ENCODE peak calls at places on chromosome 12, in five cellular contexts. One of them, this sample, is unnamed.

GRCh38 chr12:69676257-69677012 is 22.7 kb downstream of the BEST3 start:
- DNase-seq in A549: no peak
- DNase-seq in K562: no peak
- DNase-seq in HepG2: no peak
- DNase-seq in GM12878: no peak
- DNase-seq in this sample: no peak

GRCh38 chr12:95240556-95240955 is 22.9 kb downstream of the VEZT start:
- DNase-seq in A549: no peak
- DNase-seq in K562: no peak
- DNase-seq in HepG2: no peak
- DNase-seq in GM12878: no peak
- DNase-seq in this sample: no peak

GRCh38 chr12:27555928-27556778 is 32.1 kb downstream of the PPFIBP1 start:
- DNase-seq in A549: no peak
- DNase-seq in K562: no peak
- DNase-seq in HepG2: no peak
- DNase-seq in GM12878: no peak
- DNase-seq in this sample: no peak

GRCh38 chr12:3168223-3168770 is 91.1 kb downstream of the TSPAN9 start:
- DNase-seq in A549: no peak
- DNase-seq in K562: no peak
- DNase-seq in HepG2: no peak
- DNase-seq in GM12878: no peak
- DNase-seq in this sample: no peak

GRCh38 chr12:55068416-55069010 is 48.7 kb downstream of the NEUROD4 start:
- DNase-seq in A549: peak; percentile 68
- DNase-seq in K562: peak; percentile 69
- DNase-seq in HepG2: peak; percentile 30
- DNase-seq in GM12878: no peak
- DNase-seq in this sample: peak; percentile 47

GRCh38 chr12:103588680-103589079 is 1.6 kb downstream of the STAB2 start:
- DNase-seq in A549: no peak
- DNase-seq in K562: no peak
- DNase-seq in HepG2: no peak
- DNase-seq in GM12878: no peak
- DNase-seq in this sample: no peak

GRCh38 chr12:53676715-53677611 is 1.1 kb upstream of the ATP5MC2 start:
- DNase-seq in A549: no peak
- DNase-seq in K562: no peak
- DNase-seq in HepG2: no peak
- DNase-seq in GM12878: no peak
- DNase-seq in this sample: peak; percentile 69

GRCh38 chr12:109822951-109823411 is 10.2 kb downstream of the TRPV4 start:
- DNase-seq in A549: peak; percentile 43
- DNase-seq in K562: no peak
- DNase-seq in HepG2: peak; percentile 73
- DNase-seq in GM12878: no peak
- DNase-seq in this sample: no peak

GRCh38 chr12:6180300-6181051 is 19.7 kb upstream of the CD9 start:
- DNase-seq in A549: peak; percentile 43
- DNase-seq in K562: no peak
- DNase-seq in HepG2: peak; percentile 76
- DNase-seq in GM12878: no peak
- DNase-seq in this sample: no peak

GRCh38 chr12:53599579-53599978 is 26.6 kb downstream of the ATF7 start:
- DNase-seq in A549: no peak
- DNase-seq in K562: no peak
- DNase-seq in HepG2: no peak
- DNase-seq in GM12878: no peak
- DNase-seq in this sample: no peak

GRCh38 chr12:2488131-2488530 is 306.6 kb upstream of the FKBP4 start:
- DNase-seq in A549: no peak
- DNase-seq in K562: no peak
- DNase-seq in HepG2: no peak
- DNase-seq in GM12878: no peak
- DNase-seq in this sample: no peak

DNA sequence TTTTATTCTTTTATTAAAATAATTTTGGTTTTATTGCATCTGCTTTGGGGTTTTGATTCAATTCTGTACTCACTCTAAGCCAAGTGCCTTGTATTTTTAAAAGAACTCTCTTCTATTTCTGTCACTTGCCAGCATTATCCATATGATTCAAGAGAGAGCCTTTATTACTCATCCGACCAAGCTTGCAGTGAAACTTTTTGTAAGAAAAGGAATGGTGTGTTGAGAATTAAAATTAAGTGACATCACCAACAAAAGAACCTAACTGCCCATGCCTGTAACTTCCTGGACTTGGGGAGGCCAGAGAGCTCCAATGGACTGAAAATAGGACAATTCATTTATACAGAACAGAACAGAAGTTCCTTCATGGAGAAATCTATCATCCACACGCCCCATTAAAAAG is 52.1 kb downstream of the GALNT4 start:
- DNase-seq in A549: no peak
- DNase-seq in K562: no peak
- DNase-seq in HepG2: no peak
- DNase-seq in GM12878: no peak
- DNase-seq in this sample: no peak
- TF ChIP-seq ESRRA in A549: no peak
- TF ChIP-seq ESRRA in K562: no peak
- TF ChIP-seq ESRRA in HepG2: no peak
- TF ChIP-seq ESRRA in GM12878: no peak
- TF ChIP-seq ESRRA in this sample: no peak

GRCh38 chr12:57210461-57210860 is 6.1 kb upstream of the NXPH4 start:
- DNase-seq in A549: no peak
- DNase-seq in K562: no peak
- DNase-seq in HepG2: no peak
- DNase-seq in GM12878: no peak
- DNase-seq in this sample: no peak

GRCh38 chr12:57210926-57211700 is 5.5 kb upstream of the NXPH4 start:
- DNase-seq in A549: no peak
- DNase-seq in K562: no peak
- DNase-seq in HepG2: no peak
- DNase-seq in GM12878: no peak
- DNase-seq in this sample: no peak

GRCh38 chr12:57208116-57208945 is 8.3 kb upstream of the NXPH4 start:
- DNase-seq in A549: no peak
- DNase-seq in K562: no peak
- DNase-seq in HepG2: no peak
- DNase-seq in GM12878: no peak
- DNase-seq in this sample: no peak

GRCh38 chr12:57209916-57210315 is 6.7 kb upstream of the NXPH4 start:
- DNase-seq in A549: no peak
- DNase-seq in K562: no peak
- DNase-seq in HepG2: no peak
- DNase-seq in GM12878: no peak
- DNase-seq in this sample: no peak

DNA sequence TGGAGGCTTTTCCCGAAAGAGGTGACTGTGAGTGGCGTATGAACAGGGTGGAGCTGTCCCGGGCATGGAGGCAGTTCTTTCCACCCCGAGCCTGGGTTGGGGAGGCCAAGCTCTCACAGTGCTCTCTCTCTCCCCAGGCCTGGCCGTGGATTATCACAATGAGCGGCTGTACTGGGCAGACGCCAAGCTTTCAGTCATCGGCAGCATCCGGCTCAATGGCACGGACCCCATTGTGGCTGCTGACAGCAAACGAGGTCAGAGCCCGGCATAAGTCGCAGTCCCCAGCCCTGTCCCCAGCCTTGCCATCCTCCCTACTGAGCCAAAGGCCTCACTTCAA is 7.7 kb upstream of the NXPH4 start:
- DNase-seq in A549: no peak
- DNase-seq in K562: no peak
- DNase-seq in HepG2: no peak
- DNase-seq in GM12878: no peak
- DNase-seq in this sample: no peak
- TF ChIP-seq ESRRA in A549: no peak
- TF ChIP-seq ESRRA in K562: no peak
- TF ChIP-seq ESRRA in HepG2: no peak
- TF ChIP-seq ESRRA in GM12878: no peak
- TF ChIP-seq ESRRA in this sample: no peak

DNA sequence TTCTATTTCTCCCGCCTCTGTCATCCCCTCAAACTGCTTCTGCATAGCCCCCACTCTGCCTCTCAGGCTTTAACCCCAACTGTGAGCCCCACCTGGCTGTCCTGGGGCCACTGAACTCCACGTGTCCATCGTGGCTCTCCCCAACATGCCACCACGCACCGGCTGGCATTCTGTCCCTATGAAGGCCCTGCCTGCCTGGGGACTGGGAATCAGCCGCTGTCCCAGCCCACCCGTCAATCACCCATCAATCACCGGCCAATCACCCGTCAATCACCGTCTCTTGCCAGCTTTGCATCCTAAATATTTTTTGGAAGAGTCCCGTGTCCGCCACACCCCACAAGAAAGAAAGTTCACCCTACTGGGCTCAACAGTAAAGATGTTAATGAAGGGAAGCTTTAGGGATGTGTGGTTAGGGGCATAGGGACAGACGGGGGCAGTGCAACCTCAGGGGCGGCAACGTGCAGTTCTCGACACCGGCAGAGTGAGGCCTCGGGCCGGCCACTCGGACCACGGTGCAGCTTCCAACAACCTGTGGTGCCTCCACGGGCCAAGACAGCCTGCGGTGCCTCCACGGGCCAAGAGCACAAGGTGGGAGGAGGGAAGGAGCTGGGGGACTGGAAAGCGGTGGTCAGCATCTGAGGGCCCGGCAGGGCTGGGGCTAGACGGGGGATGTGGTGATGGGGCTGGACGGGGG is 85.6 kb downstream of the GALNT9 start:
- DNase-seq in A549: no peak
- DNase-seq in K562: no peak
- DNase-seq in HepG2: peak; percentile 6
- DNase-seq in GM12878: no peak
- DNase-seq in this sample: peak; percentile 44
- TF ChIP-seq ESRRA in A549: no peak
- TF ChIP-seq ESRRA in K562: no peak
- TF ChIP-seq ESRRA in HepG2: no peak
- TF ChIP-seq ESRRA in GM12878: no peak
- TF ChIP-seq ESRRA in this sample: no peak

GRCh38 chr12:121949643-121950397 is 31.4 kb downstream of the CFAP251 start:
- DNase-seq in A549: peak; percentile 79
- DNase-seq in K562: no peak
- DNase-seq in HepG2: peak; percentile 82
- DNase-seq in GM12878: no peak
- DNase-seq in this sample: no peak
- TF ChIP-seq ESRRA in A549: no peak
- TF ChIP-seq ESRRA in K562: no peak
- TF ChIP-seq ESRRA in HepG2: no peak
- TF ChIP-seq ESRRA in GM12878: no peak
- TF ChIP-seq ESRRA in this sample: no peak

GRCh38 chr12:12034344-12034743 is 36.4 kb upstream of the BCL2L14 start:
- DNase-seq in A549: no peak
- DNase-seq in K562: no peak
- DNase-seq in HepG2: no peak
- DNase-seq in GM12878: no peak
- DNase-seq in this sample: no peak
- TF ChIP-seq ESRRA in A549: no peak
- TF ChIP-seq ESRRA in K562: no peak
- TF ChIP-seq ESRRA in HepG2: no peak
- TF ChIP-seq ESRRA in GM12878: no peak
- TF ChIP-seq ESRRA in this sample: no peak